ENCODE peak calls at places on chromosome 22, in four cellular contexts. One of them, this sample, is unnamed.

GRCh38 chr22:39612811-39613548 is 42.4 kb downstream of the CACNA1I start:
- DNase-seq in psoas muscle: no peak
- DNase-seq in AG04449: no peak
- DNase-seq in AG10803: no peak
- DNase-seq in this sample: no peak

GRCh38 chr22:43110444-43110926 is at the start of gene BIK:
- DNase-seq in AG10803: peak; percentile 17
- DNase-seq in AG04449: no peak
- DNase-seq in psoas muscle: peak; percentile 34
- DNase-seq in this sample: no peak

GRCh38 chr22:48651981-48652538 is 1175.6 kb downstream of the BRD1 start:
- DNase-seq in AG10803: no peak
- DNase-seq in AG04449: no peak
- DNase-seq in psoas muscle: no peak
- DNase-seq in this sample: no peak

GRCh38 chr22:31126128-31126868 is 3.5 kb downstream of the INPP5J start:
- DNase-seq in psoas muscle: no peak
- DNase-seq in AG10803: no peak
- DNase-seq in AG04449: no peak
- DNase-seq in this sample: no peak

GRCh38 chr22:48905206-48905975 is 922.3 kb downstream of the BRD1 start:
- DNase-seq in AG10803: no peak
- DNase-seq in psoas muscle: no peak
- DNase-seq in AG04449: no peak
- DNase-seq in this sample: no peak

GRCh38 chr22:46686221-46686872 is 51.7 kb downstream of the CERK start:
- DNase-seq in psoas muscle: no peak
- DNase-seq in AG04449: no peak
- DNase-seq in AG10803: no peak
- DNase-seq in this sample: no peak

GRCh38 chr22:46051646-46052045 is 74.7 kb upstream of the WNT7B start:
- DNase-seq in psoas muscle: no peak
- DNase-seq in AG04449: no peak
- DNase-seq in AG10803: no peak
- DNase-seq in this sample: no peak

GRCh38 chr22:39405346-39406085 is 5.9 kb downstream of the TAB1 start:
- DNase-seq in AG10803: peak; percentile 76
- DNase-seq in AG04449: no peak
- DNase-seq in psoas muscle: peak; percentile 50
- DNase-seq in this sample: no peak

GRCh38 chr22:45580703-45581381 is 78.2 kb downstream of the FBLN1 start:
- DNase-seq in AG04449: no peak
- DNase-seq in psoas muscle: no peak
- DNase-seq in AG10803: no peak
- DNase-seq in this sample: no peak

DNA sequence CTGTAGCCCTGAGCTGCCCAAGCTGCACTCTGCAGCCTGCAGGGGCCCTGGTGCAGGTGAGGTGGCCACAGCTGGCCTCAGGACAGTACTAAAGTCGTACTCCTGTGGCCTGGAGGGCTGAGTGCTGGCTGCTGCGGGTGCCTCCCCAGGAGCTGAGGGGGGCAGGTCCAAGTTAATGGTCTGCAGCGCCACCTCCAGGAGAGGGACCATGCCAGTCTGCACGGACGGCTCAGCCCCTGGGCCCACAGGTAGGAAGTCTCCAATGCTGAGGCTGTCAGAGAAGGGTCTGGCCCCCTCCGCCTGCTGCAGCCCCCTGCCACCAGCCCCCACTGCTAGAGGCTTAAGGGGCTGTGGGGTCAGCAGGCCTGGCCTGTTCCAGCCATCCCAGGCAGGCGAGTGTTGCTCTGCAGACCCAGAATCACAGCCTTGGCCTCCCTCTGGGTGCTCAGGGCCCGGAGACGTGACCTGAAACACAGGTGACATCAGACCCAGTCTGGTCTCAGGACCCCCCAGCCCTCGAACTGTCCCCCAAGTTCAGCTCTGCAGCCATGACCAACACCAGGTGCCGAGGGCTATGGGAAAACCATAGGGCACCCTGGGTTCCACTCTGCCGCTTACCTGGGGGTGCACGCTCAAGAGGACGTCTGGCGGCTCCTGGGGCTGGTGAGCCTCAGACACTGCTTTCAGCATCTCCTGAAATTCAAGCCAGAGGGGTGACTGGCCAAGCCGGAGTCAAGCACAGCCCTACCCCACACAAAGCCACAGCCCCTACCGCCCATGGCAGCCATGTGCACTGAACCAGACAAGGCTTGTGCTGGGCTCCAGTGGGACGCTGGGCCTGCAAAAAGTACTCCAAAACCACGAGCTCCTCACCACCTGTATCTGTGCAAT is 20.8 kb downstream of the SELENOO start:
- DNase-seq in psoas muscle: no peak
- DNase-seq in AG10803: no peak
- DNase-seq in AG04449: no peak
- DNase-seq in this sample: no peak
- TF ChIP-seq CTCF in psoas muscle: no peak
- TF ChIP-seq CTCF in AG10803: no peak
- TF ChIP-seq CTCF in AG04449: no peak
- TF ChIP-seq CTCF in this sample: no peak

GRCh38 chr22:29801153-29801552 is 34.0 kb downstream of the UQCR10 start:
- DNase-seq in AG10803: no peak
- DNase-seq in AG04449: no peak
- DNase-seq in psoas muscle: no peak
- DNase-seq in this sample: no peak

GRCh38 chr22:29798318-29798717 is 31.1 kb downstream of the UQCR10 start:
- DNase-seq in psoas muscle: no peak
- DNase-seq in AG10803: peak; percentile 20
- DNase-seq in AG04449: no peak
- DNase-seq in this sample: no peak

GRCh38 chr22:29797351-29797750 is 30.2 kb downstream of the UQCR10 start:
- DNase-seq in psoas muscle: no peak
- DNase-seq in AG10803: no peak
- DNase-seq in AG04449: no peak
- DNase-seq in this sample: no peak

GRCh38 chr22:29799217-29799680 is 32.1 kb downstream of the UQCR10 start:
- DNase-seq in psoas muscle: peak; percentile 94
- DNase-seq in AG10803: peak; percentile 99
- DNase-seq in AG04449: peak; percentile 72
- DNase-seq in this sample: peak; percentile 94

DNA sequence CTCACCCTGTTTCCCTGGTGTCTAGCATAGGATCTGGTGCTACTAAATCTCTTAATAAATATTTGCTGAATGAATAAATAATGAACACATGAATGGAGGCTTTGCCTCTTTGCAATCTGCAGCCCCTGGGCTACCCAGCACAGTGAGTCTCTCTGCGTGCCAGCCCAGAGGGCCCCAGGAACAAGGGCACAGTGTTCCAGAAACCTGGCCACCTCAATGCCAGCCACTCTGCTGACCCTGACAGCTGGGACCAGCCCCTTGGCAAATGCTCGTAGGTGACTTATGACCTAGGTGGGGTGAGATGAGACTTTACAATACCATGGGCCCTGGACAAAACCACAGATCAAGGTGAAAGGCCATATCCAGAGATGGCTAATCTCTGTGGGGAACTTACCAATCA is 31.6 kb downstream of the UQCR10 start:
- DNase-seq in AG04449: no peak
- DNase-seq in AG10803: no peak
- DNase-seq in psoas muscle: peak; percentile 47
- DNase-seq in this sample: no peak
- H3K4me3 ChIP-seq in AG04449: no peak overlapping the region
- H3K4me3 ChIP-seq in AG10803: peak overlapping the region; percentile 36
- H3K4me3 ChIP-seq in psoas muscle: peak overlapping the region; percentile 51
- H3K4me3 ChIP-seq in this sample: no peak overlapping the region

GRCh38 chr22:49936018-49936972 is 17.9 kb downstream of the CRELD2 start:
- DNase-seq in AG04449: no peak
- DNase-seq in psoas muscle: peak; percentile 96
- DNase-seq in AG10803: peak; percentile 70
- DNase-seq in this sample: no peak
- TF ChIP-seq CTCF in AG04449: no peak
- TF ChIP-seq CTCF in psoas muscle: no peak
- TF ChIP-seq CTCF in AG10803: no peak
- TF ChIP-seq CTCF in this sample: no peak

GRCh38 chr22:29716814-29717213 is 3.0 kb upstream of the CABP7 start:
- DNase-seq in psoas muscle: peak; percentile 60
- DNase-seq in AG04449: no peak
- DNase-seq in AG10803: peak; percentile 65
- DNase-seq in this sample: peak; percentile 10
- H3K4me3 ChIP-seq in psoas muscle: no peak overlapping the region
- H3K4me3 ChIP-seq in AG04449: no peak overlapping the region
- H3K4me3 ChIP-seq in AG10803: no peak overlapping the region
- H3K4me3 ChIP-seq in this sample: no peak overlapping the region

DNA sequence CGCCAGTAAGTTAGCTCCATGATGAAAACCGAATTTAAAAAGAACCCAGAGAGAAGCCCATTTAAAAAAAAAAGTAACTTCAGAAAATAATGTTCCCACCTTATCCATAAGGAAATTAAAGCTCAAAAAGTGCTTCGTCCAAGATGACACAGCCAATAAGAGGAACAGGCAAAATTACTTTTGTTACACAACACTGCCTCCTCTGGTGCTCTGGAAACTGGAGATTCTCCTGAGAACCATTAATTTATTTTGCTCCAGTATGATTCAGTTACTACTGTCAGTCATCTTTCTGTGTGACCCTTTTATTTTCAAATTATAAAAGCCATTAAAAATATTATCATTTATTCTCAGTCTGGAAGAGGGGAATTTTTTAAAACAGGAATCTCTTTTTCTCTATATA is 2.0 kb downstream of the IFT27 start:
- DNase-seq in AG10803: peak; percentile 54
- DNase-seq in psoas muscle: no peak
- DNase-seq in AG04449: no peak
- DNase-seq in this sample: peak; percentile 11
- TF ChIP-seq CTCF in AG10803: peak; percentile 57
- TF ChIP-seq CTCF in psoas muscle: no peak
- TF ChIP-seq CTCF in AG04449: peak; percentile 43
- TF ChIP-seq CTCF in this sample: peak; percentile 58

GRCh38 chr22:28801845-28802594 is 1.7 kb upstream of the XBP1 start:
- DNase-seq in AG04449: no peak
- DNase-seq in AG10803: peak; percentile 18
- DNase-seq in psoas muscle: no peak
- DNase-seq in this sample: no peak

GRCh38 chr22:28800308-28801041 is at the start of gene XBP1:
- DNase-seq in AG10803: peak; percentile 94
- DNase-seq in AG04449: peak; percentile 63
- DNase-seq in psoas muscle: peak; percentile 95
- DNase-seq in this sample: peak; percentile 81

GRCh38 chr22:28799834-28800307 is 498 bp downstream of the XBP1 start:
- DNase-seq in AG10803: peak; percentile 72
- DNase-seq in AG04449: no peak
- DNase-seq in psoas muscle: peak; percentile 79
- DNase-seq in this sample: peak; percentile 17

GRCh38 chr22:28798810-28799124 is 1.6 kb downstream of the XBP1 start:
- DNase-seq in AG10803: no peak
- DNase-seq in psoas muscle: no peak
- DNase-seq in AG04449: no peak
- DNase-seq in this sample: no peak

DNA sequence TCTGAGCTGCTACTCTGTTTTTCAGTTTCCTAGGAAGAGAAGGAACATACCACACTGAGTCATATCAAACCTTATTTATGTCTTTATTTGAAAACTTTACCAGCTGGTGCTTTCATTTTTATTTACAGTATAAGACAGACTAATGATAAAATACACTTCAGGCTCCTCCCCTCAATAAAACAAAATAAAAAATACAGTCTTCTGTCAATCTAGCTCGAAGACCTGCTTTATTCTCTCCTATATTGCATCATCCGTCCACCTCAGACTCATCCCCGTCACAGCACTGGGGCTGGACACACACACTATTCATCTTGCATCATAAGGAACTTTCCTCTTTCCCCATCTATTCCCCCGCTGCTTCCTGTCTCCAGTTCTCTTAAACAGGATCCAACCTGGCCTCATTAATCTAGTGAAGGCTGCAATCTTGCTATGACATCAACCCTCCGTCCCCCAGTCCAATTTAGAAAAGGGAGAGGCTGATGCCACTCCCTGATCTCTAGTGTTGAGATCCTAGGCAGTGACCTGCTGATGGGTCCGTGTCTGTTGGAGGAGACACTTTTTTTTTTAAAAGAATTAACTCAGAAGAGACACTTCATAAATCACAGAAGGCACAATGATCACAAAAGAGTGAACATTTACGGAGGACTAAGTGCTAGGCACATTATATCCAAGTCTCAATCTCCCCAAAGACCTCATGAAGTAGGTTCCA is 1.1 kb downstream of the XBP1 start:
- DNase-seq in AG10803: peak; percentile 98
- DNase-seq in psoas muscle: peak; percentile 60
- DNase-seq in AG04449: peak; percentile 85
- DNase-seq in this sample: peak; percentile 95
- H3K4me3 ChIP-seq in AG10803: peak overlapping the region; percentile 81
- H3K4me3 ChIP-seq in psoas muscle: peak overlapping the region; percentile 82
- H3K4me3 ChIP-seq in AG04449: peak overlapping the region; percentile 59
- H3K4me3 ChIP-seq in this sample: peak overlapping the region; percentile 71

GRCh38 chr22:35739076-35739475 is 21.4 kb downstream of the APOL5 start:
- DNase-seq in AG04449: no peak
- DNase-seq in AG10803: no peak
- DNase-seq in psoas muscle: no peak
- DNase-seq in this sample: no peak

GRCh38 chr22:35742342-35743100 is 24.8 kb downstream of the APOL5 start:
- DNase-seq in psoas muscle: no peak
- DNase-seq in AG10803: peak; percentile 85
- DNase-seq in AG04449: peak; percentile 34
- DNase-seq in this sample: peak; percentile 46

GRCh38 chr22:35740616-35741015 is 22.9 kb downstream of the APOL5 start:
- DNase-seq in AG04449: no peak
- DNase-seq in psoas muscle: no peak
- DNase-seq in AG10803: no peak
- DNase-seq in this sample: no peak

GRCh38 chr22:35736701-35737100 is 19.0 kb downstream of the APOL5 start:
- DNase-seq in AG10803: no peak
- DNase-seq in psoas muscle: no peak
- DNase-seq in AG04449: no peak
- DNase-seq in this sample: no peak

GRCh38 chr22:35739642-35740041 is 22.0 kb downstream of the APOL5 start:
- DNase-seq in AG10803: no peak
- DNase-seq in AG04449: no peak
- DNase-seq in psoas muscle: no peak
- DNase-seq in this sample: no peak
- TF ChIP-seq CTCF in AG10803: peak; percentile 25
- TF ChIP-seq CTCF in AG04449: no peak
- TF ChIP-seq CTCF in psoas muscle: peak; percentile 41
- TF ChIP-seq CTCF in this sample: peak; percentile 26

This sample was measured in AG09309.